ENCODE peak calls at places on chromosomes 16 and 17, in eight cellular contexts. One of them, this sample, is unnamed.

GRCh38 chr16:66976746-66977145 is 11.6 kb upstream of the CES4A start:
- DNase-seq in SHP77: no peak
- DNase-seq in CD4-positive, CD25-positive, alpha-beta regulatory T cell: no peak
- DNase-seq in iris pigment epithelial cell: no peak
- DNase-seq in A549: no peak
- DNase-seq in activated CD8-positive, alpha-beta memory T cell treated with anti-CD3 and anti-CD28 coated beads for 4 hours: no peak
- DNase-seq in progenitor cell of endocrine pancreas: no peak
- DNase-seq in mucosa of descending colon: no peak
- DNase-seq in this sample: no peak

GRCh38 chr16:54102888-54103866 is 183.4 kb downstream of the IRX3 start:
- DNase-seq in CD4-positive, CD25-positive, alpha-beta regulatory T cell: no peak
- DNase-seq in SHP77: no peak
- DNase-seq in mucosa of descending colon: no peak
- DNase-seq in activated CD8-positive, alpha-beta memory T cell treated with anti-CD3 and anti-CD28 coated beads for 4 hours: no peak
- DNase-seq in A549: no peak
- DNase-seq in iris pigment epithelial cell: no peak
- DNase-seq in progenitor cell of endocrine pancreas: no peak
- DNase-seq in this sample: no peak

GRCh38 chr17:6327007-6327406 is 107.9 kb downstream of the AIPL1 start:
- DNase-seq in progenitor cell of endocrine pancreas: no peak
- DNase-seq in SHP77: peak
- DNase-seq in CD4-positive, CD25-positive, alpha-beta regulatory T cell: no peak
- DNase-seq in activated CD8-positive, alpha-beta memory T cell treated with anti-CD3 and anti-CD28 coated beads for 4 hours: no peak
- DNase-seq in A549: no peak
- DNase-seq in iris pigment epithelial cell: no peak
- DNase-seq in mucosa of descending colon: no peak
- DNase-seq in this sample: no peak

GRCh38 chr17:46950997-46951621 is 27.9 kb downstream of the RPRML start:
- DNase-seq in mucosa of descending colon: no peak
- DNase-seq in CD4-positive, CD25-positive, alpha-beta regulatory T cell: no peak
- DNase-seq in iris pigment epithelial cell: no peak
- DNase-seq in SHP77: no peak
- DNase-seq in activated CD8-positive, alpha-beta memory T cell treated with anti-CD3 and anti-CD28 coated beads for 4 hours: no peak
- DNase-seq in A549: no peak
- DNase-seq in progenitor cell of endocrine pancreas: no peak
- DNase-seq in this sample: no peak

GRCh38 chr17:41917957-41918391 is 777 bp downstream of the ACLY start:
- DNase-seq in A549: peak
- DNase-seq in mucosa of descending colon: peak
- DNase-seq in activated CD8-positive, alpha-beta memory T cell treated with anti-CD3 and anti-CD28 coated beads for 4 hours: peak
- DNase-seq in SHP77: peak
- DNase-seq in progenitor cell of endocrine pancreas: peak
- DNase-seq in iris pigment epithelial cell: peak
- DNase-seq in CD4-positive, CD25-positive, alpha-beta regulatory T cell: peak
- DNase-seq in this sample: no peak

GRCh38 chr17:43169561-43170139 is 1.4 kb upstream of the NBR1 start:
- DNase-seq in SHP77: peak
- DNase-seq in CD4-positive, CD25-positive, alpha-beta regulatory T cell: peak
- DNase-seq in mucosa of descending colon: peak
- DNase-seq in progenitor cell of endocrine pancreas: no peak
- DNase-seq in activated CD8-positive, alpha-beta memory T cell treated with anti-CD3 and anti-CD28 coated beads for 4 hours: no peak
- DNase-seq in A549: peak
- DNase-seq in iris pigment epithelial cell: no peak
- DNase-seq in this sample: no peak

GRCh38 chr17:81057079-81057730 is 22.3 kb downstream of the BAIAP2 start:
- DNase-seq in progenitor cell of endocrine pancreas: no peak
- DNase-seq in A549: peak
- DNase-seq in iris pigment epithelial cell: peak
- DNase-seq in mucosa of descending colon: peak
- DNase-seq in SHP77: no peak
- DNase-seq in CD4-positive, CD25-positive, alpha-beta regulatory T cell: no peak
- DNase-seq in activated CD8-positive, alpha-beta memory T cell treated with anti-CD3 and anti-CD28 coated beads for 4 hours: no peak
- DNase-seq in this sample: no peak

GRCh38 chr16:66904846-66905632 is 13.6 kb downstream of the CDH16 start:
- DNase-seq in SHP77: no peak
- DNase-seq in mucosa of descending colon: no peak
- DNase-seq in CD4-positive, CD25-positive, alpha-beta regulatory T cell: no peak
- DNase-seq in activated CD8-positive, alpha-beta memory T cell treated with anti-CD3 and anti-CD28 coated beads for 4 hours: no peak
- DNase-seq in A549: no peak
- DNase-seq in progenitor cell of endocrine pancreas: no peak
- DNase-seq in iris pigment epithelial cell: no peak
- DNase-seq in this sample: no peak

GRCh38 chr17:4679652-4680051 is 24.3 kb downstream of the PELP1 start:
- DNase-seq in iris pigment epithelial cell: peak
- DNase-seq in activated CD8-positive, alpha-beta memory T cell treated with anti-CD3 and anti-CD28 coated beads for 4 hours: no peak
- DNase-seq in CD4-positive, CD25-positive, alpha-beta regulatory T cell: no peak
- DNase-seq in progenitor cell of endocrine pancreas: no peak
- DNase-seq in mucosa of descending colon: no peak
- DNase-seq in SHP77: no peak
- DNase-seq in A549: peak
- DNase-seq in this sample: no peak

GRCh38 chr17:79954281-79955166 is 81.1 kb downstream of the TBC1D16 start:
- DNase-seq in mucosa of descending colon: no peak
- DNase-seq in activated CD8-positive, alpha-beta memory T cell treated with anti-CD3 and anti-CD28 coated beads for 4 hours: no peak
- DNase-seq in A549: no peak
- DNase-seq in SHP77: no peak
- DNase-seq in iris pigment epithelial cell: no peak
- DNase-seq in progenitor cell of endocrine pancreas: no peak
- DNase-seq in CD4-positive, CD25-positive, alpha-beta regulatory T cell: no peak
- DNase-seq in this sample: peak

GRCh38 chr16:89658221-89658879 is 714 bp downstream of the SPATA33 start:
- DNase-seq in A549: no peak
- DNase-seq in iris pigment epithelial cell: no peak
- DNase-seq in activated CD8-positive, alpha-beta memory T cell treated with anti-CD3 and anti-CD28 coated beads for 4 hours: no peak
- DNase-seq in SHP77: peak
- DNase-seq in CD4-positive, CD25-positive, alpha-beta regulatory T cell: no peak
- DNase-seq in mucosa of descending colon: peak
- DNase-seq in progenitor cell of endocrine pancreas: no peak
- DNase-seq in this sample: no peak

GRCh38 chr16:72673118-72673517 is 374.8 kb downstream of the ZFHX3 start:
- DNase-seq in iris pigment epithelial cell: no peak
- DNase-seq in mucosa of descending colon: no peak
- DNase-seq in CD4-positive, CD25-positive, alpha-beta regulatory T cell: no peak
- DNase-seq in A549: peak
- DNase-seq in progenitor cell of endocrine pancreas: no peak
- DNase-seq in activated CD8-positive, alpha-beta memory T cell treated with anti-CD3 and anti-CD28 coated beads for 4 hours: no peak
- DNase-seq in SHP77: no peak
- DNase-seq in this sample: no peak

GRCh38 chr16:89067677-89068076 is 26.0 kb upstream of the ACSF3 start:
- DNase-seq in SHP77: no peak
- DNase-seq in activated CD8-positive, alpha-beta memory T cell treated with anti-CD3 and anti-CD28 coated beads for 4 hours: no peak
- DNase-seq in mucosa of descending colon: peak
- DNase-seq in progenitor cell of endocrine pancreas: no peak
- DNase-seq in CD4-positive, CD25-positive, alpha-beta regulatory T cell: no peak
- DNase-seq in A549: no peak
- DNase-seq in iris pigment epithelial cell: no peak
- DNase-seq in this sample: no peak

GRCh38 chr17:4580291-4580690 is 4.0 kb upstream of the SMTNL2 start:
- DNase-seq in iris pigment epithelial cell: no peak
- DNase-seq in activated CD8-positive, alpha-beta memory T cell treated with anti-CD3 and anti-CD28 coated beads for 4 hours: no peak
- DNase-seq in SHP77: no peak
- DNase-seq in CD4-positive, CD25-positive, alpha-beta regulatory T cell: no peak
- DNase-seq in mucosa of descending colon: no peak
- DNase-seq in A549: no peak
- DNase-seq in progenitor cell of endocrine pancreas: no peak
- DNase-seq in this sample: no peak

GRCh38 chr16:71540-72341 is 690 bp downstream of the RHBDF1 start:
- DNase-seq in CD4-positive, CD25-positive, alpha-beta regulatory T cell: no peak
- DNase-seq in A549: peak
- DNase-seq in iris pigment epithelial cell: peak
- DNase-seq in SHP77: no peak
- DNase-seq in progenitor cell of endocrine pancreas: no peak
- DNase-seq in activated CD8-positive, alpha-beta memory T cell treated with anti-CD3 and anti-CD28 coated beads for 4 hours: no peak
- DNase-seq in mucosa of descending colon: peak
- DNase-seq in this sample: no peak

GRCh38 chr16:58732545-58733247 is 1.4 kb downstream of the GOT2 start:
- DNase-seq in progenitor cell of endocrine pancreas: no peak
- DNase-seq in CD4-positive, CD25-positive, alpha-beta regulatory T cell: peak
- DNase-seq in activated CD8-positive, alpha-beta memory T cell treated with anti-CD3 and anti-CD28 coated beads for 4 hours: no peak
- DNase-seq in SHP77: no peak
- DNase-seq in A549: no peak
- DNase-seq in mucosa of descending colon: no peak
- DNase-seq in iris pigment epithelial cell: peak
- DNase-seq in this sample: no peak

GRCh38 chr17:28553000-28553505 is 629 bp upstream of the UNC119 start:
- DNase-seq in SHP77: no peak
- DNase-seq in iris pigment epithelial cell: no peak
- DNase-seq in activated CD8-positive, alpha-beta memory T cell treated with anti-CD3 and anti-CD28 coated beads for 4 hours: no peak
- DNase-seq in mucosa of descending colon: no peak
- DNase-seq in A549: no peak
- DNase-seq in progenitor cell of endocrine pancreas: no peak
- DNase-seq in CD4-positive, CD25-positive, alpha-beta regulatory T cell: no peak
- DNase-seq in this sample: no peak

GRCh38 chr17:2883544-2884203 is 87.4 kb downstream of the RAP1GAP2 start:
- DNase-seq in SHP77: peak
- DNase-seq in iris pigment epithelial cell: peak
- DNase-seq in mucosa of descending colon: no peak
- DNase-seq in CD4-positive, CD25-positive, alpha-beta regulatory T cell: no peak
- DNase-seq in progenitor cell of endocrine pancreas: no peak
- DNase-seq in activated CD8-positive, alpha-beta memory T cell treated with anti-CD3 and anti-CD28 coated beads for 4 hours: no peak
- DNase-seq in A549: peak
- DNase-seq in this sample: no peak

GRCh38 chr17:4276514-4276913 is 12.7 kb upstream of the ANKFY1 start:
- DNase-seq in mucosa of descending colon: no peak
- DNase-seq in activated CD8-positive, alpha-beta memory T cell treated with anti-CD3 and anti-CD28 coated beads for 4 hours: no peak
- DNase-seq in CD4-positive, CD25-positive, alpha-beta regulatory T cell: no peak
- DNase-seq in A549: no peak
- DNase-seq in SHP77: no peak
- DNase-seq in progenitor cell of endocrine pancreas: no peak
- DNase-seq in iris pigment epithelial cell: peak
- DNase-seq in this sample: no peak